ENCODE peak calls at places on chromosomes 4 and X, in seven cellular contexts. G is foreskin fibroblast, E is lower leg skin, N is A549, I is vagina, O is breast epithelium, H is tibial nerve. C is an unnamed sample.

GRCh38 chr4:3659131-3659530 is 107.1 kb upstream of the ADRA2C start:
- DNase-seq in G (no peak), E (no peak), N (no peak), I (no peak), O (no peak), H (no peak), C (no peak)

GRCh38 chrX:44431206-44431605 is 87.7 kb upstream of the EFHC2 start:
- DNase-seq in G (no peak), E (no peak), N (peak), I (no peak), O (no peak), H (no peak), C (no peak)

GRCh38 chr4:2604614-2605013 is 68.2 kb downstream of the FAM193A start:
- DNase-seq in G (no peak), E (no peak), N (no peak), I (no peak), O (no peak), H (no peak), C (no peak)

GRCh38 chrX:107574711-107575110 is 53.6 kb upstream of the PRPS1 start:
- DNase-seq in G (peak), E (no peak), N (no peak), I (no peak), O (no peak), H (no peak), C (no peak)

GRCh38 chr4:185535818-185536729 is 767 bp upstream of the PDLIM3 start:
- DNase-seq in G (no peak), E (no peak), N (no peak), I (no peak), O (no peak), H (no peak), C (no peak)

GRCh38 chr4:163592207-163592606 is 97.7 kb downstream of the TMA16 start:
- DNase-seq in G (no peak), E (no peak), N (no peak), I (no peak), O (no peak), H (no peak), C (no peak)

GRCh38 chr4:29309050-29309449 is 1411.1 kb upstream of the PCDH7 start:
- DNase-seq in G (peak), E (no peak), N (no peak), I (no peak), O (no peak), H (no peak), C (no peak)

GRCh38 chrX:25721564-25721963 is 416.6 kb upstream of the MAGEB18 start:
- DNase-seq in G (no peak), E (no peak), N (peak), I (no peak), O (no peak), H (no peak), C (no peak)

GRCh38 chr4:7432531-7433375 is 2.0 kb downstream of the PSAPL1 start:
- DNase-seq in G (no peak), E (no peak), N (no peak), I (no peak), O (no peak), H (no peak), C (no peak)

GRCh38 chrX:38462257-38462656 is 99.1 kb upstream of the TSPAN7 start:
- DNase-seq in G (no peak), E (no peak), N (no peak), I (no peak), O (no peak), H (no peak), C (no peak)

GRCh38 chr4:53576218-53576617 is 15.1 kb downstream of the LNX1 start:
- DNase-seq in G (no peak), E (no peak), N (no peak), I (no peak), O (no peak), H (no peak), C (no peak)

GRCh38 chr4:37684154-37684553 is 2.0 kb downstream of the RELL1 start:
- DNase-seq in G (no peak), E (no peak), N (no peak), I (no peak), O (no peak), H (no peak), C (no peak)

GRCh38 chr4:98448923-98449322 is 187.7 kb downstream of the RAP1GDS1 start:
- DNase-seq in G (no peak), E (no peak), N (no peak), I (no peak), O (no peak), H (no peak), C (no peak)

GRCh38 chr4:16289872-16290554 is 63.7 kb upstream of the TAPT1 start:
- DNase-seq in G (peak), E (no peak), N (peak), I (no peak), O (no peak), H (no peak), C (peak)

GRCh38 chr4:14008494-14008893 is 381.0 kb upstream of the BOD1L1 start:
- DNase-seq in G (no peak), E (no peak), N (no peak), I (no peak), O (no peak), H (no peak), C (no peak)

GRCh38 chr4:15836362-15836761 is 58.2 kb downstream of the CD38 start:
- DNase-seq in G (no peak), E (no peak), N (peak), I (no peak), O (no peak), H (no peak), C (no peak)

GRCh38 chr4:176778491-176778890 is 14.2 kb downstream of the VEGFC start:
- DNase-seq in G (peak), E (no peak), N (peak), I (no peak), O (no peak), H (no peak), C (no peak)

GRCh38 chr4:139962130-139962684 is 191.8 kb downstream of the MAML3 start:
- DNase-seq in G (no peak), E (no peak), N (no peak), I (no peak), O (no peak), H (no peak), C (no peak)

GRCh38 chr4:144223129-144223528 is 82.6 kb upstream of the GYPA start:
- DNase-seq in G (no peak), E (no peak), N (no peak), I (no peak), O (no peak), H (no peak), C (no peak)

GRCh38 chr4:138863160-138863559 is 152.4 kb upstream of the NOCT start:
- DNase-seq in G (no peak), E (no peak), N (no peak), I (no peak), O (no peak), H (no peak), C (no peak)

GRCh38 chr4:61770456-61770855 is 570.3 kb downstream of the ADGRL3 start:
- DNase-seq in G (no peak), E (no peak), N (no peak), I (no peak), O (no peak), H (no peak), C (no peak)
- TF ChIP-seq CTCF in G (no peak), E (no peak), N (no peak), I (no peak), O (no peak), H (no peak), C (no peak)

DNA sequence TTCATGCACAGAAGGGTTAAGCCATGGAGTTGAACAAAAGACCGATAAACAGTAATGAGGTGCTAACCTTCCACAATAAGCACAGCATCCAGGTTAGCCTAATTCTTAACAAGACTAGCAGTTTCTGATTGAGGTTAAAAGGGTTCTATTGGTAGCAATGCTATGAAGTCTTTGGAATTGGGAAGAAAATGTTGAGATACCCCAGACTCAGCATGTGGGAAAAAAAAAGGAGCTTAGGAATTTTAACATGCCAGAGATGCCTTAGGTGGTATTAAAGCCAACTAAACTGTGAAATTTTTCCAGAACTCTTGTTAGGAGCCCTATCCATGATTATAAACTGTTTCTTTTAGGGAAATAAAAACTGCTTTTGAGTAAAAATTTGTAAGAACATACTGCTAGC is 391.7 kb downstream of the GABRG1 start:
- DNase-seq in G (no peak), E (no peak), N (no peak), I (no peak), O (no peak), H (no peak), C (no peak)
- H3K4me3 ChIP-seq in G (no peak), E (no peak), N (no peak), I (no peak), O (no peak), H (no peak), C (no peak)

DNA sequence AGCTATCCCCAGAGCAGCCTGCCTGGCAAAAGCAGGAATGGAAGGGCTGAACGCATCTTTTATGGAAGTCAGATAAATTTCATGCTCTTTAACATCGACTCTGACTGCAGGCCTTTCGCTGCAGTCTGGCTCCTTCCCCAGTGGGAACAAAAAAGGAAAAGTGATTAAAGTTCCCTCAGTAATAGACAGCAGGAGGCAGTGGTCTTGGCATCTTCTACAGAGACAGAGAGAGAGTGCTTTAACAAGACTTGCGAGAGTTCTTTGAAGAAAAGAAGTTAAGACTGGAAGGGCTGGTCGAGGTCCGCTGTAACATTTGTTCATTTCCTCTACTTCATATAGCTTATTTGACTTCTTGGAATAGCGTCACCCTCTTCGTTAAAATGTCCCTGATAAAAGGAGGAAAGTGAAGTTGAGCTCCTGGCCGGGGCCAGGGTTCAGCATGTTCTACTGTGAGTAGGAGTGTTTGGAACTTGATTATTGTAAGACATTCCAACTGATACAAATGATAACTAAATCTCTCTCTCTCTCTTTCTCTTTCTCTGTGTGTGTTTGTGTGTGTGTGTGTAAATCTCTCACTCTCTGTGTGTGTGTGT is 179.8 kb downstream of the SLIT2 start:
- DNase-seq in G (no peak), E (no peak), N (no peak), I (no peak), O (no peak), H (no peak), C (no peak)
- TF ChIP-seq CTCF in G (no peak), E (no peak), N (no peak), I (no peak), O (no peak), H (no peak), C (no peak)

GRCh38 chrX:140710710-140711109 is 1.2 kb downstream of the LINC00632 start:
- DNase-seq in G (no peak), E (no peak), N (no peak), I (no peak), O (no peak), H (no peak), C (no peak)
- H3K4me3 ChIP-seq in G (no peak), E (no peak), N (no peak), I (no peak), O (no peak), H (peak), C (no peak)

GRCh38 chr4:142881331-142881730 is 35.2 kb upstream of the INPP4B start:
- DNase-seq in G (no peak), E (no peak), N (no peak), I (no peak), O (no peak), H (no peak), C (no peak)

GRCh38 chr4:142886566-142886965 is 40.5 kb upstream of the INPP4B start:
- DNase-seq in G (no peak), E (no peak), N (no peak), I (no peak), O (no peak), H (no peak), C (no peak)

GRCh38 chr4:142883433-142883832 is 37.3 kb upstream of the INPP4B start:
- DNase-seq in G (no peak), E (no peak), N (peak), I (no peak), O (no peak), H (no peak), C (no peak)
- TF ChIP-seq CTCF in G (peak), E (no peak), N (no peak), I (no peak), O (no peak), H (peak), C (peak)

GRCh38 chr4:186627226-186627865 is 72.0 kb upstream of the MTNR1A start:
- DNase-seq in G (peak), E (no peak), N (peak), I (no peak), O (no peak), H (no peak), C (no peak)

GRCh38 chr4:186624951-186625350 is 69.6 kb upstream of the MTNR1A start:
- DNase-seq in G (peak), E (no peak), N (no peak), I (no peak), O (no peak), H (no peak), C (no peak)

GRCh38 chr4:186630128-186630527 is 74.8 kb upstream of the MTNR1A start:
- DNase-seq in G (no peak), E (no peak), N (no peak), I (no peak), O (no peak), H (no peak), C (no peak)

GRCh38 chr4:186623546-186623945 is 68.2 kb upstream of the MTNR1A start:
- DNase-seq in G (no peak), E (no peak), N (no peak), I (no peak), O (no peak), H (no peak), C (no peak)

GRCh38 chr4:186628058-186628711 is 72.8 kb upstream of the MTNR1A start:
- DNase-seq in G (no peak), E (no peak), N (no peak), I (no peak), O (no peak), H (no peak), C (no peak)
- H3K4me3 ChIP-seq in G (no peak), E (no peak), N (no peak), I (no peak), O (no peak), H (no peak), C (no peak)

GRCh38 chr4:4867745-4868505 is 8.5 kb downstream of the MSX1 start:
- DNase-seq in G (no peak), E (no peak), N (no peak), I (no peak), O (no peak), H (no peak), C (no peak)

GRCh38 chr4:4866124-4866832 is 6.8 kb downstream of the MSX1 start:
- DNase-seq in G (no peak), E (no peak), N (no peak), I (no peak), O (no peak), H (no peak), C (no peak)

GRCh38 chr4:4868506-4869379 is 9.3 kb downstream of the MSX1 start:
- DNase-seq in G (no peak), E (no peak), N (no peak), I (no peak), O (no peak), H (no peak), C (no peak)

GRCh38 chr4:4865705-4866123 is 6.2 kb downstream of the MSX1 start:
- DNase-seq in G (no peak), E (no peak), N (no peak), I (no peak), O (no peak), H (no peak), C (no peak)

DNA sequence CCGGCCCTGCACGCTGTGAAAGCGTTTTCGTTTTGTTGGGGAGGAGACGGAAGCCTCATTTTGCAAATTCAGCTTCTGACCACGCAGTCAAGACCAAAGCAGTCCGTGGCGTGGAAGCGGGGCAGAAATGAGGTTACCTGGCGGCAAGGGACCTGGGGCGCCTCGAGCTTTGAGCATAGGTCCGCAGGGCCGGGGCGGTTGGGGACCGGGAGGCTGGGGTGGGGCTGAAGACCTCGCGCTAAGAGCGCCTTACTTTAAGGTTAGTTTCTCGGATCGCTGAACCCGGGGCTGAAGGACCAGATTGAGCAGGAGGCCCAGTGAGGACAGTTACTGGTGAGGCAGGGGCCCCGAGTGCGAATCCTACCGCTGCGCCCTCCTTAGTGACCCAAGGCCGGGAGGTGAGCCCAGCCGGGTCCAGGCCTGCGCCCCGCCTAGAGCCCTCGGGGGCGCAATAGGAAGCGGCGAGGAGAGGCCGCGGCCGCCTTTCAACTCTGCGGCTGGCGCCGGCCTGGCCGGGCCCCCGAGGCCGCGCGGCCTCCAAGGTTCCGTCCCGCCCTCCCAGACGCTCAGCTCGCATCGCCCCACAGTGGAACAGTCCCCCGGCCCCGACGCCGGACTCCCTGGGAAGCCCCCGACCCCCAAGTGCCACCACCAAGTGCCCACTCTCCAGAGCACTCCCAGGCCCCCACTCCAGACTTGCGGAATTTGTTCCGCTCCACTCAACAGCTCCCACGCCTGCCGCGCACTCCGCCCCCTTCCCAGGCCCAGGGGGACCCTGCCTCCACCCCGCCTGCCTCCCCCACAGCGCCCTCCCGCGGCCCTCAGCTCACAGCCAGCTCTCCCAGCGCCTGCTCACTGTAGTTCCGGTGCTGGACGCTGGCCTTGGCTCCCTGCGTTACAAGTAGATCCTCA is 7.6 kb downstream of the MSX1 start:
- DNase-seq in G (no peak), E (no peak), N (no peak), I (no peak), O (no peak), H (no peak), C (no peak)
- TF ChIP-seq CTCF in G (no peak), E (no peak), N (no peak), I (no peak), O (no peak), H (no peak), C (no peak)

GRCh38 chr4:121072836-121073362 is 564 bp upstream of the NDNF start:
- DNase-seq in G (no peak), E (no peak), N (no peak), I (no peak), O (no peak), H (no peak), C (no peak)
- H3K4me3 ChIP-seq in G (peak), E (peak), N (peak), I (peak), O (peak), H (peak), C (no peak)

GRCh38 chr4:119785963-119786362 is 157.4 kb upstream of the PDE5A start:
- DNase-seq in G (no peak), E (no peak), N (peak), I (no peak), O (no peak), H (no peak), C (no peak)
- TF ChIP-seq CTCF in G (peak), E (no peak), N (peak), I (no peak), O (no peak), H (no peak), C (peak)

GRCh38 chr4:154634058-154634457 is 21.6 kb upstream of the FGG start:
- DNase-seq in G (no peak), E (no peak), N (no peak), I (no peak), O (no peak), H (no peak), C (no peak)

GRCh38 chr4:154626793-154627484 is 14.5 kb upstream of the FGG start:
- DNase-seq in G (peak), E (no peak), N (peak), I (no peak), O (peak), H (no peak), C (no peak)

GRCh38 chr4:154630307-154630706 is 17.9 kb upstream of the FGG start:
- DNase-seq in G (no peak), E (no peak), N (no peak), I (no peak), O (no peak), H (no peak), C (no peak)
- H3K4me3 ChIP-seq in G (no peak), E (no peak), N (no peak), I (no peak), O (no peak), H (no peak), C (no peak)